ENCODE peak calls at places on chromosomes 5 and 9, in six cellular contexts. X, V, M, Y, G and L are unnamed samples.

GRCh38 chr5:43312076-43312620 is 1.1 kb downstream of the HMGCS1 start:
- DNase-seq in G (no peak), V (no peak), X (no peak), M (no peak), Y (no peak), L (peak)

GRCh38 chr9:102840356-102840755 is 154.8 kb upstream of the CYLC2 start:
- DNase-seq in M (no peak), V (no peak), Y (no peak), X (no peak), G (no peak), L (no peak)

GRCh38 chr5:10649518-10650410 is 85.9 kb downstream of the ANKRD33B start:
- DNase-seq in X (no peak), Y (no peak), G (no peak), M (no peak), V (no peak), L (no peak)

GRCh38 chr5:69010443-69010842 is 83.4 kb upstream of the SLC30A5 start:
- DNase-seq in M (no peak), G (no peak), Y (peak), V (no peak), X (no peak), L (no peak)

GRCh38 chr5:134554319-134555222 is 29.1 kb downstream of the JADE2 start:
- DNase-seq in G (no peak), Y (peak), V (no peak), X (peak), M (peak), L (no peak)

GRCh38 chr9:114227288-114228033 is 72.1 kb downstream of the COL27A1 start:
- DNase-seq in M (no peak), G (no peak), X (no peak), Y (no peak), V (no peak), L (no peak)

GRCh38 chr9:34611811-34612787 is at the start of gene RPP25L:
- DNase-seq in X (peak), G (peak), V (peak), M (peak), Y (peak), L (peak)

GRCh38 chr9:91786132-91786896 is 163.7 kb downstream of the ROR2 start:
- DNase-seq in G (peak), Y (no peak), V (no peak), X (no peak), M (no peak), L (no peak)

GRCh38 chr5:178839319-178839704 is 20.4 kb upstream of the ZNF354B start:
- DNase-seq in Y (no peak), M (no peak), X (no peak), G (no peak), V (peak), L (peak)

GRCh38 chr5:125750538-125751186 is 672.5 kb upstream of the GRAMD2B start:
- DNase-seq in X (no peak), G (no peak), V (no peak), Y (no peak), M (no peak), L (no peak)

GRCh38 chr9:102072061-102072764 is 333.8 kb upstream of the GRIN3A start:
- DNase-seq in G (no peak), M (no peak), V (no peak), X (no peak), Y (no peak), L (no peak)

GRCh38 chr5:142861011-142861410 is 90.8 kb downstream of the ARHGAP26 start:
- DNase-seq in V (no peak), G (no peak), X (no peak), M (no peak), Y (no peak), L (no peak)

GRCh38 chr9:70609542-70610286 is 195.3 kb upstream of the KLF9 start:
- DNase-seq in V (no peak), Y (peak), M (no peak), G (no peak), X (peak), L (peak)

GRCh38 chr5:1660511-1660910 is 136.8 kb upstream of the LPCAT1 start:
- DNase-seq in G (no peak), V (no peak), Y (no peak), X (no peak), M (no peak), L (no peak)

GRCh38 chr5:129094924-129095797 is 612 bp downstream of the ISOC1 start:
- DNase-seq in V (peak), M (peak), G (no peak), Y (no peak), X (peak), L (peak)

GRCh38 chr9:124399999-124400940 is 15.0 kb downstream of the PSMB7 start:
- DNase-seq in Y (no peak), V (no peak), G (no peak), M (no peak), X (peak), L (no peak)

GRCh38 chr9:127567119-127567897 is 44.8 kb upstream of the STXBP1 start:
- DNase-seq in M (no peak), Y (no peak), G (no peak), V (peak), X (peak), L (peak)

GRCh38 chr5:50559955-50560354 is 106.5 kb upstream of the PARP8 start:
- DNase-seq in G (no peak), X (no peak), V (no peak), M (no peak), Y (no peak), L (peak)

GRCh38 chr9:128685636-128686489 is 3.2 kb upstream of the SET start:
- DNase-seq in V (no peak), G (no peak), M (peak), Y (no peak), X (no peak), L (peak)

GRCh38 chr9:98691890-98692289 is 16.8 kb downstream of the GABBR2 start:
- DNase-seq in G (no peak), X (no peak), M (no peak), Y (no peak), V (no peak), L (no peak)

GRCh38 chr5:45038366-45038987 is 229.7 kb downstream of the MRPS30 start:
- DNase-seq in V (peak), Y (no peak), M (peak), X (no peak), G (peak), L (peak)